ENCODE peak calls at places on chromosomes 6 and 20, in four cellular contexts. One of them, this sample, is unnamed.
A peak's percentile ranks its signal among the peaks of the same experiment; 100 is the strongest.

GRCh38 chr6:133632206-133632605 is 256.7 kb upstream of the TCF21 start:
- DNase-seq in ascending aorta: no peak
- DNase-seq in naive thymus-derived CD4-positive, alpha-beta T cell: no peak
- DNase-seq in tibial nerve: no peak
- DNase-seq in this sample: no peak

GRCh38 chr6:74814440-74814839 is 391.4 kb downstream of the COL12A1 start:
- DNase-seq in ascending aorta: no peak
- DNase-seq in naive thymus-derived CD4-positive, alpha-beta T cell: no peak
- DNase-seq in tibial nerve: no peak
- DNase-seq in this sample: no peak

GRCh38 chr20:37390891-37391525 is 45.1 kb downstream of the SRC start:
- DNase-seq in ascending aorta: peak; percentile 66
- DNase-seq in naive thymus-derived CD4-positive, alpha-beta T cell: no peak
- DNase-seq in tibial nerve: no peak
- DNase-seq in this sample: no peak

GRCh38 chr6:66964216-66964615 is 1257.2 kb upstream of the EYS start:
- DNase-seq in ascending aorta: no peak
- DNase-seq in naive thymus-derived CD4-positive, alpha-beta T cell: no peak
- DNase-seq in tibial nerve: no peak
- DNase-seq in this sample: no peak

GRCh38 chr20:45011108-45011526 is 44.8 kb downstream of the STK4 start:
- DNase-seq in ascending aorta: peak; percentile 71
- DNase-seq in naive thymus-derived CD4-positive, alpha-beta T cell: no peak
- DNase-seq in tibial nerve: peak; percentile 54
- DNase-seq in this sample: peak; percentile 40

GRCh38 chr6:128860782-128861181 is 22.2 kb upstream of the LAMA2 start:
- DNase-seq in ascending aorta: no peak
- DNase-seq in naive thymus-derived CD4-positive, alpha-beta T cell: no peak
- DNase-seq in tibial nerve: no peak
- DNase-seq in this sample: no peak

GRCh38 chr6:7373739-7374138 is 15.8 kb downstream of the CAGE1 start:
- DNase-seq in ascending aorta: no peak
- DNase-seq in naive thymus-derived CD4-positive, alpha-beta T cell: no peak
- DNase-seq in tibial nerve: no peak
- DNase-seq in this sample: no peak

GRCh38 chr6:13066050-13066449 is 262.3 kb downstream of the TBC1D7 start:
- DNase-seq in ascending aorta: no peak
- DNase-seq in naive thymus-derived CD4-positive, alpha-beta T cell: no peak
- DNase-seq in tibial nerve: no peak
- DNase-seq in this sample: no peak

GRCh38 chr6:39806277-39806676 is 14.1 kb downstream of the DAAM2 start:
- DNase-seq in ascending aorta: no peak
- DNase-seq in naive thymus-derived CD4-positive, alpha-beta T cell: no peak
- DNase-seq in tibial nerve: no peak
- DNase-seq in this sample: no peak

GRCh38 chr20:36399147-36399968 is 93.2 kb downstream of the DLGAP4 start:
- DNase-seq in ascending aorta: no peak
- DNase-seq in naive thymus-derived CD4-positive, alpha-beta T cell: peak; percentile 24
- DNase-seq in tibial nerve: no peak
- DNase-seq in this sample: no peak

GRCh38 chr6:107740496-107741190 is 83.5 kb downstream of the SCML4 start:
- DNase-seq in ascending aorta: no peak
- DNase-seq in naive thymus-derived CD4-positive, alpha-beta T cell: no peak
- DNase-seq in tibial nerve: no peak
- DNase-seq in this sample: no peak

GRCh38 chr6:142374965-142375733 is 73.3 kb downstream of the ADGRG6 start:
- DNase-seq in ascending aorta: no peak
- DNase-seq in naive thymus-derived CD4-positive, alpha-beta T cell: no peak
- DNase-seq in tibial nerve: no peak
- DNase-seq in this sample: no peak

GRCh38 chr20:48875914-48876240 is 45.6 kb upstream of the ARFGEF2 start:
- DNase-seq in ascending aorta: no peak
- DNase-seq in naive thymus-derived CD4-positive, alpha-beta T cell: no peak
- DNase-seq in tibial nerve: no peak
- DNase-seq in this sample: no peak

GRCh38 chr20:49853640-49854039 is 41.0 kb downstream of the SLC9A8 start:
- DNase-seq in ascending aorta: peak; percentile 89
- DNase-seq in naive thymus-derived CD4-positive, alpha-beta T cell: no peak
- DNase-seq in tibial nerve: no peak
- DNase-seq in this sample: no peak

GRCh38 chr6:34240329-34241248 is 3.9 kb downstream of the HMGA1 start:
- DNase-seq in ascending aorta: peak; percentile 62
- DNase-seq in naive thymus-derived CD4-positive, alpha-beta T cell: no peak
- DNase-seq in tibial nerve: no peak
- DNase-seq in this sample: no peak

GRCh38 chr6:34239893-34240292 is 3.2 kb downstream of the HMGA1 start:
- DNase-seq in ascending aorta: no peak
- DNase-seq in naive thymus-derived CD4-positive, alpha-beta T cell: no peak
- DNase-seq in tibial nerve: no peak
- DNase-seq in this sample: no peak

GRCh38 chr6:34238507-34239239 is 2.0 kb downstream of the HMGA1 start:
- DNase-seq in ascending aorta: peak; percentile 40
- DNase-seq in naive thymus-derived CD4-positive, alpha-beta T cell: no peak
- DNase-seq in tibial nerve: no peak
- DNase-seq in this sample: no peak

GRCh38 chr6:34237722-34238506 is 1.2 kb downstream of the HMGA1 start:
- DNase-seq in ascending aorta: peak; percentile 73
- DNase-seq in naive thymus-derived CD4-positive, alpha-beta T cell: peak; percentile 84
- DNase-seq in tibial nerve: no peak
- DNase-seq in this sample: peak; percentile 35

DNA sequence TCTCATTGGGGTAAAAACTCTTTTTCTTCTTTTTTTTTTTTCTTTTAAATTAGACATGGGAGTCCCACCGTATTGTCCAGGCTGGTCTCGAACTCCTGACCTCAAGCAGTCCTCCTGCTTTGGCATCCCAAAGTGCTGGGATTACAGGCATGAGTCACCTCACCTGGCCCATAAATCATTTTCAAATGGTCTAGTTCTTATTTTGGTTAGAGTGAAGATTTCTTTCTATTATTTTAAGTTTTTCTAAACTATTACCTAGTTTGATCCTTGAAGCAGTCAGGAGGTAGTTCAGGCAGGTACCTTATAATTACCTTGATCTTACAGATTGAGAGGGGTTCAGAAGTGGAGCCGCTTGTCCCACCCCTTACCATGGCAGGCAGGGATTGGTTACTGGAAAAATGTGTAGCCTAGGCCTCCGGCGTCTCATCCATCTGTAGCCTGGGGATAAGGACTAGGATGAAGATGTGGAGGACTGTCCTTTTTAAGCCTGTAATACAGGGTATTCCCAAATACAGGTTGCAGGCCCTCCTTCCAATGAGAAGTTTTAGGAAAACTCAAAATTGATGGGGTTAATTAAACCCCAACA is 2.7 kb downstream of the HMGA1 start:
- DNase-seq in ascending aorta: peak; percentile 44
- DNase-seq in naive thymus-derived CD4-positive, alpha-beta T cell: no peak
- DNase-seq in tibial nerve: no peak
- DNase-seq in this sample: no peak
- H3K4me3 ChIP-seq in ascending aorta: no peak overlapping the region
- H3K4me3 ChIP-seq in naive thymus-derived CD4-positive, alpha-beta T cell: no peak overlapping the region
- H3K4me3 ChIP-seq in tibial nerve: no peak overlapping the region
- H3K4me3 ChIP-seq in this sample: no peak overlapping the region

GRCh38 chr6:1479095-1479494 is 89.7 kb downstream of the FOXF2 start:
- DNase-seq in ascending aorta: no peak
- DNase-seq in naive thymus-derived CD4-positive, alpha-beta T cell: no peak
- DNase-seq in tibial nerve: no peak
- DNase-seq in this sample: no peak
- H3K4me3 ChIP-seq in ascending aorta: no peak overlapping the region
- H3K4me3 ChIP-seq in naive thymus-derived CD4-positive, alpha-beta T cell: no peak overlapping the region
- H3K4me3 ChIP-seq in tibial nerve: no peak overlapping the region
- H3K4me3 ChIP-seq in this sample: no peak overlapping the region

GRCh38 chr6:41373367-41373918 is 38.0 kb downstream of the NCR2 start:
- DNase-seq in ascending aorta: no peak
- DNase-seq in naive thymus-derived CD4-positive, alpha-beta T cell: peak; percentile 21
- DNase-seq in tibial nerve: no peak
- DNase-seq in this sample: no peak

GRCh38 chr6:41372526-41373366 is 37.3 kb downstream of the NCR2 start:
- DNase-seq in ascending aorta: no peak
- DNase-seq in naive thymus-derived CD4-positive, alpha-beta T cell: no peak
- DNase-seq in tibial nerve: no peak
- DNase-seq in this sample: no peak

GRCh38 chr6:41375598-41376151 is 40.3 kb downstream of the NCR2 start:
- DNase-seq in ascending aorta: no peak
- DNase-seq in naive thymus-derived CD4-positive, alpha-beta T cell: no peak
- DNase-seq in tibial nerve: no peak
- DNase-seq in this sample: no peak

GRCh38 chr6:41374618-41375590 is 39.5 kb downstream of the NCR2 start:
- DNase-seq in ascending aorta: no peak
- DNase-seq in naive thymus-derived CD4-positive, alpha-beta T cell: no peak
- DNase-seq in tibial nerve: no peak
- DNase-seq in this sample: no peak

GRCh38 chr6:41373919-41374617 is 38.7 kb downstream of the NCR2 start:
- DNase-seq in ascending aorta: no peak
- DNase-seq in naive thymus-derived CD4-positive, alpha-beta T cell: peak; percentile 22
- DNase-seq in tibial nerve: no peak
- DNase-seq in this sample: no peak
- H3K4me3 ChIP-seq in ascending aorta: peak overlapping the region; percentile 53
- H3K4me3 ChIP-seq in naive thymus-derived CD4-positive, alpha-beta T cell: no peak overlapping the region
- H3K4me3 ChIP-seq in tibial nerve: no peak overlapping the region
- H3K4me3 ChIP-seq in this sample: no peak overlapping the region

GRCh38 chr6:32539839-32540238 is 9.8 kb upstream of the HLA-DRB5 start:
- DNase-seq in ascending aorta: no peak
- DNase-seq in naive thymus-derived CD4-positive, alpha-beta T cell: no peak
- DNase-seq in tibial nerve: no peak
- DNase-seq in this sample: no peak
- H3K4me3 ChIP-seq in ascending aorta: no peak overlapping the region
- H3K4me3 ChIP-seq in naive thymus-derived CD4-positive, alpha-beta T cell: no peak overlapping the region
- H3K4me3 ChIP-seq in tibial nerve: no peak overlapping the region
- H3K4me3 ChIP-seq in this sample: no peak overlapping the region

DNA sequence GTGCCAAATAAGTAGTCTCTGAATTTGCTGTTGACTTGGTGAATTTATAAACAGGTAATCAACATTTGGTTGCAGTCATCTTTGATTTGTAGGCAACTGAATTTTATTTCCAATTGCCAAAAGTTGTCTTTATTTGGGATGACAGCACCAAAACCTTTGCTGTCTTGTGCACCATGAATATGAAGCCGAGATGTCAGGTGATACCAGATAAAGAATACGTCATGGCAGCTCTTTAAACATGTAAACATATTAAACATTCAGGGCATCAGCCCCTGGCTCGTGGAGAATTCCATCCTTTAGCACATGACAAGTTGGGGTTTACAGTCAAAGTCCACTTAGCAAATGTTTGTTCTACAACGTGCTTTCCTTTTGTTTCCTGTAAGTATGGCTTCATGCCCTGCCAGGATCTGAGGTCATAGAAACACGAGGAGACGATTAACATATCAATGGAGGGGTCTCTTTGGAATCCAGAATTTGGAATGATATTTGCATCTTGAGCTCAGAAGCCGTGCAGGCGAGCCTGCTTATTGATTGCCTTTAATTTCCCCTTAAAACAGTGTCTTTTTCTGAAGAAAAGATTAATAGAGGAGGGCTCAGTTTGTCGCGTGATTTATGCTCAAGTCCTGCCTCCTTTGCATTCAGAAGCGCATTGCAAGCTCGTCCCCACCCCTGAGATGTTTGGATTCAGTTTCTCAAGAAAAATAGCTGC is 170.2 kb upstream of the ZNF217 start:
- DNase-seq in ascending aorta: no peak
- DNase-seq in naive thymus-derived CD4-positive, alpha-beta T cell: no peak
- DNase-seq in tibial nerve: no peak
- DNase-seq in this sample: no peak
- H3K4me3 ChIP-seq in ascending aorta: no peak overlapping the region
- H3K4me3 ChIP-seq in naive thymus-derived CD4-positive, alpha-beta T cell: no peak overlapping the region
- H3K4me3 ChIP-seq in tibial nerve: no peak overlapping the region
- H3K4me3 ChIP-seq in this sample: no peak overlapping the region

DNA sequence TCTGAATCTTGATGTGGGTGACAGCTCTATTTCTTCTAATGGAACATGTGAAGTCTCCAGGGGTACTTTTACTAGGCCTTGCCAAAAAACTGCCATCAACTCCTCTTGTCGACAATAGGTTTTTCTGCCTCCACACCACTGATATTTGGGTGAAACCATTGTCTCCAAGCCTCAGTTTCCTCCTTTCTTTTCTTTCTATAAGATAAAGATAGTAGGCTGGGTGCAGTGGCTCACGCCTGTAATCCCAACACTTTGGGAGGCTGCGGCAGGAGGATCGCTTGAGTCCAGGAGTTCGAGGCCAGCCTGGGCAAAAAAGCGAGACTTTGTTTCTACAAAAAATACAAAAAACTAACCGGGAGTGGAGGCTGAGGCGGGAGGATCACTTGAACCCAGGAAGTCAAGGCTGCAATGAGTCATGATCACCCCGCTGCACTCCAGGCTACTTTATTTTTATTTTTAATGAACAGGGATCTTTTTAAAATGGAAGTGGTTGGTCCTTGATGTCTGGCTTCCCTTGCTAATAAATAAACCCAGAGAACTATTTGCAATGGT is 159.9 kb upstream of the TNFAIP3 start:
- DNase-seq in ascending aorta: no peak
- DNase-seq in naive thymus-derived CD4-positive, alpha-beta T cell: no peak
- DNase-seq in tibial nerve: no peak
- DNase-seq in this sample: no peak
- H3K4me3 ChIP-seq in ascending aorta: no peak overlapping the region
- H3K4me3 ChIP-seq in naive thymus-derived CD4-positive, alpha-beta T cell: peak overlapping the region; percentile 6
- H3K4me3 ChIP-seq in tibial nerve: no peak overlapping the region
- H3K4me3 ChIP-seq in this sample: no peak overlapping the region

DNA sequence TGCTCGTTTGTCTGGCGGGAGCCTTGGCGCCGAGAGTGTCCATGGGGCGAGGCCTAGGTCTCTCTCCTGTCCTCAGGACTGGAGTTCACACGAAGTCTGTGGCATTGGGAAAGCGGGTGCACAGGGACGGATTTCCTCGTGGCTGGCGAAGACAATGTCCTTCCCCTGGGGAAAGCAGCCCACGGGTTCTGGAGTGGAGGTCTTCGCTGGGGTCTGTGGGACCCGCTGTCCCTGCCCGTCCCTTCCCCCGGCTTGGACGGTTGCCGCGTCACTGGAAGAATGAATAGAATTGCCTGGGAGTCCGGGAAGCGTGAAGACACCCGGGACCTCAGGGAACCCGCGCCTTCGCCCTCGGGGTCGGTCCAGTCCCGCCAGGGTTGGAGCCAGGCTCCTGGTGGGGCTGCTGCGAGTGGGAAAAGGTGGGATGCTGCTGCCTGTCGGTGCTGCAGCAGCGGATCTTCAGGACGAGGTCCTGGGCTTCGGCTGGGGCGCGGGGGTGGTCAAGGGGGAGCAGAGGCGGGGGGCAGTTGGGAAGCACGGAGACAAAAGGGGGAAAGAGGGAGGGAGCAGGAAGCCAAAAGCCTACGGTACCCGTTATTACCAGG is 441.8 kb upstream of the DEFB115 start:
- DNase-seq in ascending aorta: no peak
- DNase-seq in naive thymus-derived CD4-positive, alpha-beta T cell: no peak
- DNase-seq in tibial nerve: no peak
- DNase-seq in this sample: no peak
- H3K4me3 ChIP-seq in ascending aorta: no peak overlapping the region
- H3K4me3 ChIP-seq in naive thymus-derived CD4-positive, alpha-beta T cell: no peak overlapping the region
- H3K4me3 ChIP-seq in tibial nerve: no peak overlapping the region
- H3K4me3 ChIP-seq in this sample: no peak overlapping the region

This sample was measured in uterus.